ENCODE peak calls at places on chromosomes 1 and 21, in five cellular contexts. One of them, this sample, is unnamed.

GRCh38 chr1:98839840-98840239 is 164.8 kb downstream of the PLPPR5 start:
- DNase-seq in GM20000: no peak
- DNase-seq in Caco-2: no peak
- DNase-seq in GM23338: no peak
- DNase-seq in IMR-90: peak
- DNase-seq in this sample: peak

GRCh38 chr1:182707116-182707515 is 22.7 kb upstream of the RGS8 start:
- DNase-seq in GM20000: no peak
- DNase-seq in Caco-2: no peak
- DNase-seq in GM23338: no peak
- DNase-seq in IMR-90: no peak
- DNase-seq in this sample: no peak

GRCh38 chr1:22089787-22090186 is 37.3 kb downstream of the CDC42 start:
- DNase-seq in GM20000: no peak
- DNase-seq in Caco-2: no peak
- DNase-seq in GM23338: peak
- DNase-seq in IMR-90: no peak
- DNase-seq in this sample: no peak

GRCh38 chr1:196910208-196910607 is 22.4 kb downstream of the CFHR4 start:
- DNase-seq in GM20000: no peak
- DNase-seq in Caco-2: no peak
- DNase-seq in GM23338: peak
- DNase-seq in IMR-90: peak
- DNase-seq in this sample: peak

GRCh38 chr1:234533034-234533571 is 54.1 kb upstream of the TARBP1 start:
- DNase-seq in GM20000: no peak
- DNase-seq in Caco-2: no peak
- DNase-seq in GM23338: no peak
- DNase-seq in IMR-90: peak
- DNase-seq in this sample: peak

GRCh38 chr1:212428496-212428895 is 4.2 kb upstream of the NENF start:
- DNase-seq in GM20000: no peak
- DNase-seq in Caco-2: no peak
- DNase-seq in GM23338: no peak
- DNase-seq in IMR-90: no peak
- DNase-seq in this sample: no peak

GRCh38 chr1:180860535-180860934 is 52.2 kb upstream of the KIAA1614 start:
- DNase-seq in GM20000: no peak
- DNase-seq in Caco-2: no peak
- DNase-seq in GM23338: no peak
- DNase-seq in IMR-90: no peak
- DNase-seq in this sample: no peak

GRCh38 chr1:147270721-147271120 is 28.2 kb downstream of the CHD1L start:
- DNase-seq in GM20000: no peak
- DNase-seq in Caco-2: no peak
- DNase-seq in GM23338: no peak
- DNase-seq in IMR-90: no peak
- DNase-seq in this sample: no peak

GRCh38 chr1:6075747-6076146 is 30.1 kb downstream of the KCNAB2 start:
- DNase-seq in GM20000: no peak
- DNase-seq in Caco-2: no peak
- DNase-seq in GM23338: no peak
- DNase-seq in IMR-90: no peak
- DNase-seq in this sample: no peak

GRCh38 chr1:6071219-6071618 is 25.5 kb downstream of the KCNAB2 start:
- DNase-seq in GM20000: no peak
- DNase-seq in Caco-2: no peak
- DNase-seq in GM23338: no peak
- DNase-seq in IMR-90: no peak
- DNase-seq in this sample: no peak

GRCh38 chr1:6073480-6074053 is 27.9 kb downstream of the KCNAB2 start:
- DNase-seq in GM20000: no peak
- DNase-seq in Caco-2: no peak
- DNase-seq in GM23338: no peak
- DNase-seq in IMR-90: no peak
- DNase-seq in this sample: no peak

GRCh38 chr1:6072774-6073479 is 27.2 kb downstream of the KCNAB2 start:
- DNase-seq in GM20000: no peak
- DNase-seq in Caco-2: no peak
- DNase-seq in GM23338: no peak
- DNase-seq in IMR-90: no peak
- DNase-seq in this sample: no peak

DNA sequence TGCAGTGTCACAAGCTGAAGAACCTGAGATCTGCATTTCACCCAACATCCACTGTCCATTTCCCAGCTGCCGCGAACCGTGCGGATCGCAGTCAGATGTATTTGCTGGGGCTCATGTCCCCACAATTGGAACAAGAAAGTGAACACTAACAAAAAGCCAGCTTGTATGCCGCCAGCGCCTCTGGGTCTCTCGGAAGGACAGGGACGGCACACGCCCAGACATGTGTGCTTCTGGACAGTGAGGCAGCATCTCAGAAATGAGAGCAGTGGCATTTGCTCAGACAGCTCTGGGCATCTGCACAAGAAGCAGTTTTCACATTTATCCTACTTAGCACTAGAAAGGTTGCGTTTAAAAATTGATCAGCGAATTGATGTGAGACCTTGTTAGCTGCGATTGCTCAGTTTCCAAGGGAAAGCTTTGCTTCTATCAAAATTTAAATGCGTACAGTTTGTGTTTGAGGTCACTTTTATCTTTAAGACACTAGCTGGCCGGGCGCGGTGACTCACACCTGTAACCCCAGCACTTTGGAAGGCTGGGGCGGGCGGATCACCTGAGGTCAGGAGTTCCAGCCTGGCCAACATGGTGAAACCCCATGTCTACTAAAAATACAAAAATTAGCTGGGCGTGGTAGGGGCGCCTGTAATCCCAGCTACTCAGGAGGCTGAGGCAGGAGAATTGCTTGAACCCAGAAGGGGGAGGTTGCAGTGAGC is 28.7 kb downstream of the KCNAB2 start:
- DNase-seq in GM20000: no peak
- DNase-seq in Caco-2: no peak
- DNase-seq in GM23338: no peak
- DNase-seq in IMR-90: no peak
- DNase-seq in this sample: no peak
- TF ChIP-seq CTCF in GM20000: no peak
- TF ChIP-seq CTCF in Caco-2: no peak
- TF ChIP-seq CTCF in GM23338: no peak
- TF ChIP-seq CTCF in IMR-90: no peak
- TF ChIP-seq CTCF in this sample: no peak

GRCh38 chr1:29237906-29238600 is 1.7 kb downstream of the PTPRU start:
- DNase-seq in GM20000: peak
- DNase-seq in Caco-2: peak
- DNase-seq in GM23338: peak
- DNase-seq in IMR-90: no peak
- DNase-seq in this sample: no peak

GRCh38 chr1:29236993-29237905 is 927 bp downstream of the PTPRU start:
- DNase-seq in GM20000: peak
- DNase-seq in Caco-2: peak
- DNase-seq in GM23338: peak
- DNase-seq in IMR-90: peak
- DNase-seq in this sample: peak

GRCh38 chr1:29236743-29236992 is 346 bp downstream of the PTPRU start:
- DNase-seq in GM20000: no peak
- DNase-seq in Caco-2: no peak
- DNase-seq in GM23338: no peak
- DNase-seq in IMR-90: no peak
- DNase-seq in this sample: no peak

GRCh38 chr1:29234471-29234870 is 1.9 kb upstream of the PTPRU start:
- DNase-seq in GM20000: no peak
- DNase-seq in Caco-2: no peak
- DNase-seq in GM23338: no peak
- DNase-seq in IMR-90: no peak
- DNase-seq in this sample: no peak

DNA sequence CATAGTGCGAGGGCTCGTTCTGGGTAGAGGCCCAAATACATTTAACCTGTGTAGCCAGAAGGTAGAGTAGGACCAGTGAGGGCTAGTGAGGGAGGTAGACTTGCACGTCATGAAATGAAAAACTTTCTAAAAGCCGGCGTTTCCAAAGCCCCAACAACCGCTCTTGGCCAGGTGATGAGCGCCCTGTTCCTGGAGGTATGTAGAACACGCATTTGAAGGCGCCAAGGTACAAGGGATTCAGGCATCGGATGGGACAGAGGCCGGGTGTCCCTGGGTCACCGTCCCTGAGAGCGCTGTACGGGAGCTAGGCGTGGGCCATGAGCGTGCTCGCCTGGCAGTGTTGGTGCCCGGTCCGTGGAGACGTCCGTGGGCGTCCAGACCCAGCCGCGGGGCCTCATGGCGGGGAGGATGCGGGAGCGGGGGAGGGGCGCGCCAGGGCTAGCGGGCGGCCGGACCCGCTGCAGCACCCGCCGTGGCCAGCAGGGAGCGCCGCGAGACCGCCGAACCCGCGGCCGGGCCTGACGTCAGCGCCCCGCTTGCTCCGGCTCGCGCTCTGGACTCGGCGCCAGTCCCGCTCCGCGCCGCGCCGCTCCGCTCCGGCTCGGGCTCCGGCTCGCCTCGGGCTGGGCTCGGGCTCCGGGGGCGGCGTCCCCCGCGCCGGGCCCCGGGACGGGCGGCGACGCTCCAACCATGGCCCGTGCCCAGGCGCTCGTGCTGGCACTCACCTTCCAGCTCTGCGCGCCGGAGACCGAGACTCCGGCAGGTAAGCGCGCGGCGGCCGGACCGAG is at the start of gene PTPRU:
- DNase-seq in GM20000: peak
- DNase-seq in Caco-2: peak
- DNase-seq in GM23338: peak
- DNase-seq in IMR-90: peak
- DNase-seq in this sample: peak
- TF ChIP-seq CTCF in GM20000: peak
- TF ChIP-seq CTCF in Caco-2: no peak
- TF ChIP-seq CTCF in GM23338: no peak
- TF ChIP-seq CTCF in IMR-90: peak
- TF ChIP-seq CTCF in this sample: peak

GRCh38 chr1:48673725-48674124 is 103.0 kb downstream of the BEND5 start:
- DNase-seq in GM20000: no peak
- DNase-seq in Caco-2: peak
- DNase-seq in GM23338: peak
- DNase-seq in IMR-90: no peak
- DNase-seq in this sample: peak
- TF ChIP-seq CTCF in GM20000: no peak
- TF ChIP-seq CTCF in Caco-2: peak
- TF ChIP-seq CTCF in GM23338: peak
- TF ChIP-seq CTCF in IMR-90: no peak
- TF ChIP-seq CTCF in this sample: peak

GRCh38 chr1:37001697-37002096 is 32.6 kb downstream of the GRIK3 start:
- DNase-seq in GM20000: no peak
- DNase-seq in Caco-2: no peak
- DNase-seq in GM23338: peak
- DNase-seq in IMR-90: no peak
- DNase-seq in this sample: no peak
- TF ChIP-seq CTCF in GM20000: no peak
- TF ChIP-seq CTCF in Caco-2: no peak
- TF ChIP-seq CTCF in GM23338: no peak
- TF ChIP-seq CTCF in IMR-90: no peak
- TF ChIP-seq CTCF in this sample: no peak

GRCh38 chr21:38247738-38248509 is 8.9 kb upstream of the KCNJ15 start:
- DNase-seq in GM20000: no peak
- DNase-seq in Caco-2: no peak
- DNase-seq in GM23338: no peak
- DNase-seq in IMR-90: no peak
- DNase-seq in this sample: no peak
- TF ChIP-seq CTCF in GM20000: no peak
- TF ChIP-seq CTCF in Caco-2: no peak
- TF ChIP-seq CTCF in GM23338: no peak
- TF ChIP-seq CTCF in IMR-90: no peak
- TF ChIP-seq CTCF in this sample: no peak

GRCh38 chr21:41396452-41397107 is 29.5 kb upstream of the MX1 start:
- DNase-seq in GM20000: no peak
- DNase-seq in Caco-2: peak
- DNase-seq in GM23338: peak
- DNase-seq in IMR-90: no peak
- DNase-seq in this sample: no peak
- TF ChIP-seq CTCF in GM20000: no peak
- TF ChIP-seq CTCF in Caco-2: no peak
- TF ChIP-seq CTCF in GM23338: no peak
- TF ChIP-seq CTCF in IMR-90: no peak
- TF ChIP-seq CTCF in this sample: no peak

This sample was measured in choroid plexus epithelial cell.